ENCODE peak calls at places on chromosome 5, in six cellular contexts. A is colonic mucosa, K is aorta, U is spleen, R is lower lobe of right lung, D is astrocyte of the cerebellum. X is an unnamed sample.

GRCh38 chr5:39570418-39571027 is 145.7 kb upstream of the DAB2 start:
- DNase-seq in A (no peak), K (no peak), U (no peak), R (no peak), D (peak), X (no peak)

GRCh38 chr5:69519285-69519684 is 26.7 kb downstream of the OCLN start:
- DNase-seq in A (no peak), K (no peak), U (no peak), R (no peak), D (no peak), X (no peak)

GRCh38 chr5:131783357-131783756 is 13.5 kb downstream of the FNIP1 start:
- DNase-seq in A (no peak), K (no peak), U (no peak), R (no peak), D (no peak), X (no peak)

GRCh38 chr5:122458278-122458872 is 146.3 kb downstream of the SNCAIP start:
- DNase-seq in A (peak), K (no peak), U (no peak), R (no peak), D (no peak), X (peak)

GRCh38 chr5:34914671-34915138 is 599 bp downstream of the RAD1 start:
- DNase-seq in A (peak), K (no peak), U (peak), R (peak), D (no peak), X (peak)

GRCh38 chr5:134273642-134274361 is 47.9 kb upstream of the PPP2CA start:
- DNase-seq in A (no peak), K (no peak), U (no peak), R (no peak), D (no peak), X (no peak)

GRCh38 chr5:67106626-67107342 is 89.8 kb downstream of the CD180 start:
- DNase-seq in A (no peak), K (no peak), U (no peak), R (no peak), D (no peak), X (no peak)

GRCh38 chr5:38468978-38469706 is 87.3 kb downstream of the LIFR start:
- DNase-seq in A (no peak), K (peak), U (no peak), R (no peak), D (no peak), X (no peak)

GRCh38 chr5:93723005-93723404 is 18.4 kb downstream of the POU5F2 start:
- DNase-seq in A (no peak), K (no peak), U (no peak), R (no peak), D (no peak), X (no peak)

GRCh38 chr5:177524941-177525655 is 8.3 kb upstream of the DDX41 start:
- DNase-seq in A (no peak), K (peak), U (peak), R (no peak), D (no peak), X (no peak)

GRCh38 chr5:180494510-180495181 is 467 bp downstream of the CNOT6 start:
- DNase-seq in A (peak), K (peak), U (peak), R (peak), D (no peak), X (peak)

GRCh38 chr5:117713585-117714198 is 1139.1 kb upstream of the SEMA6A start:
- DNase-seq in A (no peak), K (no peak), U (no peak), R (no peak), D (no peak), X (no peak)

GRCh38 chr5:176770431-176770830 is 39.9 kb upstream of the UNC5A start:
- DNase-seq in A (peak), K (peak), U (peak), R (no peak), D (no peak), X (no peak)

GRCh38 chr5:52952483-52952882 is 36.7 kb upstream of the ITGA2 start:
- DNase-seq in A (no peak), K (no peak), U (no peak), R (no peak), D (no peak), X (no peak)

GRCh38 chr5:134845335-134845851 is 375 bp upstream of the C5orf24 start:
- DNase-seq in A (no peak), K (no peak), U (no peak), R (no peak), D (no peak), X (no peak)

GRCh38 chr5:114581136-114581535 is 219.3 kb downstream of the KCNN2 start:
- DNase-seq in A (no peak), K (no peak), U (no peak), R (no peak), D (no peak), X (no peak)

GRCh38 chr5:1262381-1262780 is 32.5 kb downstream of the TERT start:
- DNase-seq in A (no peak), K (no peak), U (no peak), R (no peak), D (no peak), X (no peak)

GRCh38 chr5:9423611-9424010 is 122.3 kb downstream of the SEMA5A start:
- DNase-seq in A (no peak), K (no peak), U (no peak), R (no peak), D (no peak), X (peak)

GRCh38 chr5:102823441-102823874 is 68.4 kb downstream of the PAM start:
- DNase-seq in A (no peak), K (no peak), U (no peak), R (no peak), D (peak), X (no peak)

GRCh38 chr5:74035521-74035937 is 409.5 kb downstream of the ARHGEF28 start:
- DNase-seq in A (peak), K (no peak), U (no peak), R (no peak), D (peak), X (peak)

GRCh38 chr5:179874136-179874535 is 15.5 kb upstream of the MRNIP start:
- DNase-seq in A (no peak), K (no peak), U (no peak), R (no peak), D (no peak), X (no peak)

GRCh38 chr5:132561601-132562000 is 4.8 kb downstream of the RAD50 start:
- DNase-seq in A (no peak), K (no peak), U (no peak), R (no peak), D (no peak), X (no peak)

GRCh38 chr5:125200842-125201373 is 454.5 kb upstream of the ZNF608 start:
- DNase-seq in A (no peak), K (no peak), U (no peak), R (no peak), D (no peak), X (no peak)
- H3K4me3 ChIP-seq in A (no peak), K (peak), U (peak), R (peak), D (peak), X (no peak)

GRCh38 chr5:143121135-143121474 is 282.4 kb downstream of the NR3C1 start:
- DNase-seq in A (no peak), K (no peak), U (no peak), R (no peak), D (no peak), X (no peak)

GRCh38 chr5:143119301-143119769 is 284.2 kb downstream of the NR3C1 start:
- DNase-seq in A (no peak), K (no peak), U (no peak), R (no peak), D (no peak), X (no peak)

GRCh38 chr5:143120460-143121134 is 282.9 kb downstream of the NR3C1 start:
- DNase-seq in A (no peak), K (no peak), U (no peak), R (no peak), D (no peak), X (no peak)

GRCh38 chr5:143118222-143118621 is 285.3 kb downstream of the NR3C1 start:
- DNase-seq in A (no peak), K (no peak), U (peak), R (peak), D (no peak), X (no peak)

DNA sequence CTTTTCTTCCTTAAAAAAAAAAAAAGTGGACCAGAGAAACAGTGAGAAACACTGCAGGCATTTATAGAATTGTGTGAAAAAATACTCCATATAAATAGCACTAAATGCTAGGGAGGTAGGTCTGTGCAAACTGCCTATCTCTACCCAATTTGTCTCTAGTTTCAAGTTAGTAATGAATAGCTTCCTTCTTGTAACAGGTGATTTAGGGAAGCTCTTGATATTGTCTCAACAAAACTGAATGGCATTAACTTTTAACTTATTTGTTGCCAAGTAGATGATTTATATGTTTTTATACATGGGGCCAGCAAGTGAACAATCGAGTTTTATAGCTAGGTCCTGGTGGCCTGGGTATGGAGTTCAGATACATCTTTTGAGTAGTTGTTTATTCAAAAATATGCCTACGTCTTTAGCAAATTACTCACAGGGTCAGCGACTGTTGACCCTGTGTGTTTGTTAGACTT is 283.6 kb downstream of the NR3C1 start:
- DNase-seq in A (no peak), K (no peak), U (no peak), R (no peak), D (no peak), X (no peak)
- H3K4me3 ChIP-seq in A (no peak), K (no peak), U (no peak), R (no peak), D (no peak), X (no peak)

GRCh38 chr5:113240951-113241726 is 193.7 kb downstream of the TSSK1B start:
- DNase-seq in A (no peak), K (no peak), U (no peak), R (no peak), D (no peak), X (no peak)

GRCh38 chr5:113243349-113243664 is 191.5 kb downstream of the TSSK1B start:
- DNase-seq in A (no peak), K (no peak), U (no peak), R (no peak), D (no peak), X (no peak)

GRCh38 chr5:113240032-113240431 is 194.8 kb downstream of the TSSK1B start:
- DNase-seq in A (no peak), K (no peak), U (no peak), R (no peak), D (no peak), X (no peak)

GRCh38 chr5:113244966-113245365 is 189.8 kb downstream of the TSSK1B start:
- DNase-seq in A (no peak), K (no peak), U (no peak), R (no peak), D (no peak), X (no peak)

GRCh38 chr5:113242481-113243348 is 192.1 kb downstream of the TSSK1B start:
- DNase-seq in A (no peak), K (no peak), U (no peak), R (no peak), D (no peak), X (no peak)
- H3K4me3 ChIP-seq in A (no peak), K (no peak), U (no peak), R (no peak), D (no peak), X (no peak)

GRCh38 chr5:150436141-150436680 is 13.3 kb downstream of the RPS14 start:
- DNase-seq in A (peak), K (peak), U (peak), R (peak), D (peak), X (peak)
- H3K4me3 ChIP-seq in A (no peak), K (no peak), U (no peak), R (no peak), D (no peak), X (no peak)

DNA sequence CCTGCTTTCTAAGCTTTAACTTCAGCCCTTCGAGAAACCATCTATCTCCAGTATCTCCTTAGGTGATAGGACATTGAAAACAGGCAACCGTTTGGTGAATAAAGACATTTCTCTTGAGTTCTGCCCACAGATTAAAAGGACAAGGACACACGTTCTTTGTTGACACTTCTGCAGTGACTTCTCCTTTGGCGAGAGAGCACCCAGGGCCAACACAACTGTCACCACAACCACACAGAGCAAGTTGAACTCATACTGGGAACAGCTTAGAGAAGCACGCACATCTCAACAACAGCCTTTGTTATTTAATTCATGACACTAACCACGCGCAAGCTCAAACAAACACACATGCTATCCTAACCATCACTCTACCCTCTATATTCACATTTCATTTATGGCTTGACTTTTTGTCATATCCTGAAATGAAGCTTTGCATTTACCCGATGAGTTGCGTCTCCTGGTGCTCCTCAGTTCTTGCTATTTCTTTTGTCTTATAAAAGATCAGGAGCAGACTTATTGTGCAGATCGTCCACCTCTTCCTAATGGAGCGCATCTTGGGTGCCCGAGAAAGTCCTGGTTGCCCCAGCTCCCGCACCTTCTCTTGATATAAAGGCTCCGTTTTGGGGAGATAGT is 561 bp downstream of the ST8SIA4 start:
- DNase-seq in A (peak), K (no peak), U (peak), R (no peak), D (no peak), X (peak)
- H3K4me3 ChIP-seq in A (peak), K (peak), U (peak), R (peak), D (peak), X (peak)

GRCh38 chr5:72295539-72295938 is 24.5 kb downstream of the MRPS27 start:
- DNase-seq in A (no peak), K (no peak), U (no peak), R (no peak), D (no peak), X (no peak)

GRCh38 chr5:72300590-72301339 is 19.3 kb downstream of the MRPS27 start:
- DNase-seq in A (no peak), K (no peak), U (no peak), R (no peak), D (no peak), X (no peak)

GRCh38 chr5:72296251-72296650 is 23.8 kb downstream of the MRPS27 start:
- DNase-seq in A (no peak), K (no peak), U (no peak), R (no peak), D (no peak), X (no peak)

GRCh38 chr5:72301557-72301956 is 18.5 kb downstream of the MRPS27 start:
- DNase-seq in A (no peak), K (no peak), U (no peak), R (no peak), D (no peak), X (no peak)

GRCh38 chr5:72298711-72299110 is 21.3 kb downstream of the MRPS27 start:
- DNase-seq in A (no peak), K (no peak), U (no peak), R (no peak), D (no peak), X (no peak)
- H3K4me3 ChIP-seq in A (no peak), K (no peak), U (no peak), R (no peak), D (no peak), X (no peak)

GRCh38 chr5:138273834-138274188 is 610 bp downstream of the GFRA3 start:
- DNase-seq in A (no peak), K (no peak), U (no peak), R (no peak), D (no peak), X (no peak)
- H3K4me3 ChIP-seq in A (peak), K (peak), U (peak), R (peak), D (peak), X (no peak)

GRCh38 chr5:167699434-167699833 is 592.0 kb upstream of the WWC1 start:
- DNase-seq in A (no peak), K (no peak), U (no peak), R (no peak), D (peak), X (no peak)
- H3K4me3 ChIP-seq in A (no peak), K (no peak), U (no peak), R (no peak), D (no peak), X (no peak)

GRCh38 chr5:78757269-78758053 is 108.9 kb upstream of the LHFPL2 start:
- DNase-seq in A (no peak), K (no peak), U (no peak), R (no peak), D (peak), X (no peak)
- H3K4me3 ChIP-seq in A (no peak), K (no peak), U (no peak), R (no peak), D (no peak), X (no peak)

GRCh38 chr5:79563247-79563590 is 49.0 kb upstream of the TENT2 start:
- DNase-seq in A (no peak), K (no peak), U (no peak), R (no peak), D (no peak), X (no peak)
- H3K4me3 ChIP-seq in A (no peak), K (no peak), U (no peak), R (no peak), D (no peak), X (no peak)

X was measured in body of pancreas.